ENCODE peak calls at places on chromosomes 11 and 22, in four cellular contexts. J, I, B and H are unnamed samples.
A peak's percentile ranks its signal among the peaks of the same experiment; 100 is the strongest.

GRCh38 chr22:43789452-43789851 is 22.7 kb downstream of the EFCAB6 start:
- DNase-seq in B (no peak), I (no peak), J (no peak), H (no peak)

GRCh38 chr11:119863811-119864601 is 135.0 kb upstream of the NECTIN1 start:
- DNase-seq in J (no peak), I (peak; percentile 55), B (no peak), H (no peak)

GRCh38 chr11:117823941-117824420 is 563 bp downstream of the FXYD2 start:
- DNase-seq in I (peak; percentile 37), B (peak; percentile 57), J (no peak), H (no peak)

GRCh38 chr11:73478737-73479347 is 102.6 kb downstream of the RELT start:
- DNase-seq in I (peak; percentile 31), B (no peak), J (no peak), H (no peak)

GRCh38 chr11:31218847-31219246 is 150.7 kb downstream of the DCDC1 start:
- DNase-seq in J (peak; percentile 5), I (no peak), B (no peak), H (no peak)

GRCh38 chr11:19422257-19422656 is 181.5 kb upstream of the E2F8 start:
- DNase-seq in I (no peak), J (no peak), B (no peak), H (no peak)

GRCh38 chr22:21865041-21865440 is 2.4 kb downstream of the MAPK1 start:
- DNase-seq in I (no peak), B (no peak), J (peak; percentile 24), H (no peak)

GRCh38 chr11:1301220-1302000 is 8.0 kb downstream of the TOLLIP start:
- DNase-seq in J (no peak), B (no peak), I (peak; percentile 14), H (no peak)

GRCh38 chr11:568306-569259 is 7.7 kb upstream of the PHRF1 start:
- DNase-seq in B (peak; percentile 95), I (peak; percentile 96), J (peak; percentile 92), H (peak; percentile 93)

GRCh38 chr22:46604306-46604690 is 15.9 kb upstream of the GRAMD4 start:
- DNase-seq in I (no peak), B (peak; percentile 70), J (no peak), H (no peak)

GRCh38 chr22:44384981-44385610 is 72.3 kb upstream of the SHISAL1 start:
- DNase-seq in I (no peak), J (no peak), B (peak; percentile 36), H (no peak)

GRCh38 chr22:45992737-45993136 is 15.8 kb upstream of the WNT7B start:
- DNase-seq in I (no peak), B (no peak), J (no peak), H (no peak)

GRCh38 chr11:132604446-132604845 is 927.9 kb downstream of the OPCML start:
- DNase-seq in B (no peak), I (no peak), J (no peak), H (no peak)

GRCh38 chr11:75320643-75321042 is 30.8 kb downstream of the ARRB1 start:
- DNase-seq in B (peak; percentile 19), J (no peak), I (no peak), H (no peak)

GRCh38 chr22:24188705-24189248 is 7.5 kb downstream of the SUSD2 start:
- DNase-seq in J (no peak), I (no peak), B (no peak), H (no peak)

GRCh38 chr22:24187731-24188644 is 6.7 kb downstream of the SUSD2 start:
- DNase-seq in J (no peak), I (no peak), B (no peak), H (no peak)

GRCh38 chr22:24190566-24191208 is 9.4 kb downstream of the SUSD2 start:
- DNase-seq in I (no peak), J (no peak), B (no peak), H (no peak)

GRCh38 chr22:24190159-24190540 is 8.9 kb downstream of the SUSD2 start:
- DNase-seq in I (peak; percentile 24), B (no peak), J (no peak), H (no peak)

DNA sequence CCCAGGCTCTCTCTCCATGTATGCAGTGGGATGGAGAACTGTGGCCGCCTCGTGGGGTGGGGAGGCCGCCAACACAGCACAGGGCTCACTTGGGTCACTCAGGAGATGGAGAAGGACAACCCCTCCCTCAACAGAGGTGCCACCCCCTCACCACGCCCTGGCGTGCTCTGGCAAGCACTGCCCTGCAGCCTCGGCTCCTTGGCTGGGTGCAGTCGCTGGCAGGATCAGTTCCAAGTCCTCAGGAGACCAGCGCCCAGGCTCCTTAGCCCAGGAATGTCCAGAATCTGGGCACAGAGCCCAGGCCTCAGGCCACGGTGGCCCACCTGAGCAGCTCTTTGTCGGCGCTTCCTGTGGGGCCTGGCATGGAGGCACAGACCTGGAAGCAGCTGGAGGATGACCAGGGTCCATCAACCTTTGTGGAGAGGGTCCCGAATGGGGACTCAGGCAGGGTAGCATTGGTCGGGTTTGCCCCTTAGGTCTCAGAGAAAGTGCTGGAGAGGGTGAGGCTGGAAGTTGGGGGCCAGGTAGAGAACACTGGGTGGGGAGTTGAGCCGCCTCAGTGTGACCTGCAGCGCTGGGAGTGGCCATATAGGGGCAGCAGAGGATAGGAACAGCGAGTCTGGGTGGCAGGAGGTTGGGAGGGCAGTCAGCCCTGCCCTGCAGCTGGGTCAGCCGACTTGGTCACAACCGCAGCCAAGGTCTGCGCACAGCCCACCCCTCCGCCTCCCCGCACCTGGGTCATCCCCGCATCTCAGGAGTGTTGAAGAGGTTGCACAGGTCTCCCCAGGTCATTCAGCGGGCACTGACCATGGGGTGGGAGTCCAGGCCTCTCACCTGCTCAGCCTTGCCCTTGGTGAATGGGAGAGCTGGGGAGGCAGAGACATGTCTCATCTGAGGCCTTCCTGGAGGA is 8.2 kb downstream of the SUSD2 start:
- DNase-seq in B (peak; percentile 92), J (peak; percentile 65), I (peak; percentile 86), H (peak; percentile 81)
- H3K27ac ChIP-seq in B (peak overlapping the region; percentile 65), J (peak overlapping the region; percentile 42), I (no peak overlapping the region), H (peak overlapping the region; percentile 70)

GRCh38 chr11:69721745-69722144 is 17.9 kb upstream of the FGF19 start:
- DNase-seq in B (no peak), J (no peak), I (no peak), H (no peak)
- TF ChIP-seq CTCF in B (no peak), J (no peak), I (peak; percentile 67), H (no peak)

DNA sequence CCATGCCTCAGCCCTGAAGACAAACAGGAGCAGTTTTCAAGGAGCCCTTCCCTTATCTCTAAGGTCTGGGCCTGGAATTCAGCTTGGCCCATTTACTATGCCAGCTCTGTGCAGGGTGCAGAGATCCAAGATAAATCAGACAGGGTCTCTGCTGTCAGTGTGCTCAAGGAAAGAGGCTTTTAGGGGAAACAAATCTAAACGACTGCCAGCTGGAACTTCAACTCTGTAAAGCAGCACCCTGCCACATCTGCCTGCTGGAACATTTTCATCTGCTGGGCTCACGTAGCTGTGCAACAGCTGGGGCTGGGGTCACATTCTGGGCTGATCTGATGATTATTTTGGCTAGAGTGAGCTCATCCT is 19.8 kb upstream of the EHF start:
- DNase-seq in B (no peak), J (no peak), I (no peak), H (no peak)
- H3K27ac ChIP-seq in B (peak overlapping the region; percentile 69), J (peak overlapping the region; percentile 60), I (no peak overlapping the region), H (no peak overlapping the region)

GRCh38 chr22:19686946-19687345 is 27.4 kb upstream of the SEPTIN5 start:
- DNase-seq in B (no peak), I (no peak), J (no peak), H (no peak)
- TF ChIP-seq CTCF in B (no peak), I (no peak), J (no peak), H (no peak)

DNA sequence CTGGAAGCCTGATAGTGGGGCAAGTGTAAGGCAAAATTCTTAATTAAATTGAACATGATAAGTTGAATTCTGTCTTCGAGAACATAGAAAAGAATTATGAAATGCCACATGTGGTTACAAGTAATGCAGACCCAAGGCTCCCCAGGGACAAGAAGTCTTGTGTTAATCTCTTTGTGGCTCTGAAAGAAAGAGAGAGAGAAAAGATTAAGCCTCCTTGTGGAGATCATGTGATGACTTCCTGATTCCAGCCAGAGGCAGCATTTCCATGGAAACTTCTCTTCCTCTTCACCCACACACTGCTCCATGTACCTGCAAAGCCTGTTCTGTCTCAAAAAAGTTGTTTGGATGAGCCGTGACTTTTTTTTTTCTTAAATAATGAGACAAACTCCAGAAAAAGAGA is 1.9 kb upstream of the TYR start:
- DNase-seq in B (no peak), J (no peak), I (no peak), H (no peak)
- H3K27ac ChIP-seq in B (no peak overlapping the region), J (no peak overlapping the region), I (no peak overlapping the region), H (no peak overlapping the region)

GRCh38 chr11:121249039-121249663 is 43.4 kb upstream of the SC5D start:
- DNase-seq in I (no peak), J (no peak), B (no peak), H (no peak)
- TF ChIP-seq CTCF in I (peak; percentile 86), J (peak; percentile 48), B (peak; percentile 87), H (peak; percentile 76)

GRCh38 chr11:121445071-121445768 is 6.9 kb upstream of the SORL1 start:
- DNase-seq in I (no peak), B (no peak), J (no peak), H (no peak)
- H3K27ac ChIP-seq in I (no peak overlapping the region), B (no peak overlapping the region), J (no peak overlapping the region), H (no peak overlapping the region)

GRCh38 chr22:38122616-38123015 is 12.1 kb upstream of the BAIAP2L2 start:
- DNase-seq in I (no peak), J (no peak), B (no peak), H (no peak)
- TF ChIP-seq CTCF in I (no peak), J (no peak), B (no peak), H (no peak)

GRCh38 chr11:66059966-66060680 is 8.0 kb downstream of the SF3B2 start:
- DNase-seq in B (no peak), J (no peak), I (no peak), H (no peak)
- H3K27ac ChIP-seq in B (no peak overlapping the region), J (no peak overlapping the region), I (no peak overlapping the region), H (no peak overlapping the region)

GRCh38 chr11:13963169-13963948 is 836 bp downstream of the SPON1 start:
- DNase-seq in B (peak; percentile 45), I (peak; percentile 49), J (no peak), H (no peak)
- TF ChIP-seq CTCF in B (no peak), I (no peak), J (no peak), H (no peak)